ENCODE peak calls at places on chromosome 2, in nine cellular contexts. One of them, this sample, is unnamed.

GRCh38 chr2:231522418-231523180 is 7.6 kb downstream of the NMUR1 start:
- DNase-seq in kidney tubule cell: no peak
- DNase-seq in nucleus accumbens: no peak
- DNase-seq in EH: peak
- DNase-seq in cardiac fibroblast: peak
- DNase-seq in right cardiac atrium: no peak
- DNase-seq in Caki2: no peak
- DNase-seq in putamen: no peak
- DNase-seq in NCI-H1694 treated with DMSO at 0.1 percent for 48 hours: no peak
- DNase-seq in this sample: no peak

GRCh38 chr2:196238836-196239380 is 67.5 kb upstream of the STK17B start:
- DNase-seq in Caki2: no peak
- DNase-seq in kidney tubule cell: no peak
- DNase-seq in cardiac fibroblast: peak
- DNase-seq in right cardiac atrium: no peak
- DNase-seq in EH: peak
- DNase-seq in NCI-H1694 treated with DMSO at 0.1 percent for 48 hours: no peak
- DNase-seq in nucleus accumbens: no peak
- DNase-seq in putamen: no peak
- DNase-seq in this sample: no peak

GRCh38 chr2:56009758-56010534 is 86.4 kb upstream of the EFEMP1 start:
- DNase-seq in cardiac fibroblast: peak
- DNase-seq in nucleus accumbens: no peak
- DNase-seq in NCI-H1694 treated with DMSO at 0.1 percent for 48 hours: peak
- DNase-seq in putamen: peak
- DNase-seq in kidney tubule cell: peak
- DNase-seq in Caki2: peak
- DNase-seq in EH: peak
- DNase-seq in right cardiac atrium: no peak
- DNase-seq in this sample: peak

GRCh38 chr2:107338059-107338458 is 452.1 kb upstream of the ST6GAL2 start:
- DNase-seq in Caki2: no peak
- DNase-seq in kidney tubule cell: no peak
- DNase-seq in EH: no peak
- DNase-seq in putamen: no peak
- DNase-seq in nucleus accumbens: no peak
- DNase-seq in NCI-H1694 treated with DMSO at 0.1 percent for 48 hours: no peak
- DNase-seq in right cardiac atrium: peak
- DNase-seq in cardiac fibroblast: peak
- DNase-seq in this sample: no peak

GRCh38 chr2:219509780-219510511 is 4.3 kb upstream of the ASIC4 start:
- DNase-seq in right cardiac atrium: peak
- DNase-seq in putamen: no peak
- DNase-seq in EH: peak
- DNase-seq in NCI-H1694 treated with DMSO at 0.1 percent for 48 hours: peak
- DNase-seq in kidney tubule cell: peak
- DNase-seq in nucleus accumbens: peak
- DNase-seq in cardiac fibroblast: peak
- DNase-seq in Caki2: peak
- DNase-seq in this sample: no peak

GRCh38 chr2:168490015-168490874 is 34.2 kb downstream of the CERS6 start:
- DNase-seq in Caki2: no peak
- DNase-seq in kidney tubule cell: peak
- DNase-seq in cardiac fibroblast: peak
- DNase-seq in right cardiac atrium: no peak
- DNase-seq in nucleus accumbens: no peak
- DNase-seq in EH: peak
- DNase-seq in NCI-H1694 treated with DMSO at 0.1 percent for 48 hours: no peak
- DNase-seq in putamen: peak
- DNase-seq in this sample: peak

GRCh38 chr2:7725132-7725849 is 808.1 kb downstream of the RNF144A start:
- DNase-seq in NCI-H1694 treated with DMSO at 0.1 percent for 48 hours: peak
- DNase-seq in EH: peak
- DNase-seq in putamen: peak
- DNase-seq in kidney tubule cell: no peak
- DNase-seq in nucleus accumbens: no peak
- DNase-seq in cardiac fibroblast: peak
- DNase-seq in right cardiac atrium: no peak
- DNase-seq in Caki2: no peak
- DNase-seq in this sample: no peak

GRCh38 chr2:233817305-233817980 is 36.9 kb downstream of the HJURP start:
- DNase-seq in kidney tubule cell: no peak
- DNase-seq in NCI-H1694 treated with DMSO at 0.1 percent for 48 hours: no peak
- DNase-seq in nucleus accumbens: no peak
- DNase-seq in Caki2: no peak
- DNase-seq in right cardiac atrium: no peak
- DNase-seq in putamen: no peak
- DNase-seq in EH: peak
- DNase-seq in cardiac fibroblast: peak
- DNase-seq in this sample: no peak

GRCh38 chr2:25566694-25567093 is 106.7 kb downstream of the DTNB start:
- DNase-seq in Caki2: no peak
- DNase-seq in nucleus accumbens: no peak
- DNase-seq in cardiac fibroblast: peak
- DNase-seq in putamen: peak
- DNase-seq in right cardiac atrium: peak
- DNase-seq in kidney tubule cell: peak
- DNase-seq in EH: peak
- DNase-seq in NCI-H1694 treated with DMSO at 0.1 percent for 48 hours: no peak
- DNase-seq in this sample: no peak

GRCh38 chr2:133157141-133157540 is 411.1 kb downstream of the NCKAP5 start:
- DNase-seq in cardiac fibroblast: no peak
- DNase-seq in Caki2: no peak
- DNase-seq in NCI-H1694 treated with DMSO at 0.1 percent for 48 hours: no peak
- DNase-seq in EH: no peak
- DNase-seq in putamen: no peak
- DNase-seq in right cardiac atrium: no peak
- DNase-seq in kidney tubule cell: no peak
- DNase-seq in nucleus accumbens: no peak
- DNase-seq in this sample: no peak

GRCh38 chr2:75289771-75290170 is 90.5 kb upstream of the TACR1 start:
- DNase-seq in putamen: no peak
- DNase-seq in NCI-H1694 treated with DMSO at 0.1 percent for 48 hours: no peak
- DNase-seq in Caki2: no peak
- DNase-seq in cardiac fibroblast: peak
- DNase-seq in nucleus accumbens: no peak
- DNase-seq in EH: peak
- DNase-seq in kidney tubule cell: peak
- DNase-seq in right cardiac atrium: no peak
- DNase-seq in this sample: peak

GRCh38 chr2:239387811-239388210 is 13.0 kb downstream of the HDAC4 start:
- DNase-seq in EH: no peak
- DNase-seq in nucleus accumbens: no peak
- DNase-seq in NCI-H1694 treated with DMSO at 0.1 percent for 48 hours: no peak
- DNase-seq in right cardiac atrium: no peak
- DNase-seq in cardiac fibroblast: no peak
- DNase-seq in putamen: no peak
- DNase-seq in Caki2: no peak
- DNase-seq in kidney tubule cell: no peak
- DNase-seq in this sample: no peak

GRCh38 chr2:72971036-72971435 is 53.7 kb downstream of the EMX1 start:
- DNase-seq in right cardiac atrium: no peak
- DNase-seq in kidney tubule cell: no peak
- DNase-seq in Caki2: no peak
- DNase-seq in EH: no peak
- DNase-seq in NCI-H1694 treated with DMSO at 0.1 percent for 48 hours: no peak
- DNase-seq in nucleus accumbens: no peak
- DNase-seq in cardiac fibroblast: no peak
- DNase-seq in putamen: no peak
- DNase-seq in this sample: no peak

GRCh38 chr2:99420751-99421299 is 69.0 kb downstream of the REV1 start:
- DNase-seq in NCI-H1694 treated with DMSO at 0.1 percent for 48 hours: no peak
- DNase-seq in nucleus accumbens: no peak
- DNase-seq in right cardiac atrium: no peak
- DNase-seq in putamen: no peak
- DNase-seq in cardiac fibroblast: no peak
- DNase-seq in Caki2: no peak
- DNase-seq in EH: peak
- DNase-seq in kidney tubule cell: peak
- DNase-seq in this sample: no peak

GRCh38 chr2:123179526-123179925 is 845.6 kb upstream of the CNTNAP5 start:
- DNase-seq in NCI-H1694 treated with DMSO at 0.1 percent for 48 hours: no peak
- DNase-seq in EH: no peak
- DNase-seq in nucleus accumbens: no peak
- DNase-seq in kidney tubule cell: no peak
- DNase-seq in Caki2: no peak
- DNase-seq in cardiac fibroblast: peak
- DNase-seq in right cardiac atrium: no peak
- DNase-seq in putamen: no peak
- DNase-seq in this sample: no peak

GRCh38 chr2:112020561-112020960 is 34.5 kb upstream of the TMEM87B start:
- DNase-seq in Caki2: no peak
- DNase-seq in cardiac fibroblast: no peak
- DNase-seq in EH: no peak
- DNase-seq in right cardiac atrium: no peak
- DNase-seq in nucleus accumbens: no peak
- DNase-seq in NCI-H1694 treated with DMSO at 0.1 percent for 48 hours: no peak
- DNase-seq in kidney tubule cell: no peak
- DNase-seq in putamen: no peak
- DNase-seq in this sample: no peak

GRCh38 chr2:65503746-65504145 is 71.3 kb upstream of the SPRED2 start:
- DNase-seq in right cardiac atrium: no peak
- DNase-seq in kidney tubule cell: no peak
- DNase-seq in NCI-H1694 treated with DMSO at 0.1 percent for 48 hours: no peak
- DNase-seq in EH: no peak
- DNase-seq in Caki2: no peak
- DNase-seq in nucleus accumbens: peak
- DNase-seq in cardiac fibroblast: no peak
- DNase-seq in putamen: peak
- DNase-seq in this sample: no peak

GRCh38 chr2:236531991-236532390 is 37.6 kb upstream of the ACKR3 start:
- DNase-seq in kidney tubule cell: no peak
- DNase-seq in right cardiac atrium: no peak
- DNase-seq in cardiac fibroblast: no peak
- DNase-seq in nucleus accumbens: no peak
- DNase-seq in Caki2: no peak
- DNase-seq in putamen: no peak
- DNase-seq in EH: no peak
- DNase-seq in NCI-H1694 treated with DMSO at 0.1 percent for 48 hours: no peak
- DNase-seq in this sample: peak

GRCh38 chr2:220664272-220665107 is 907.6 kb downstream of the EPHA4 start:
- DNase-seq in nucleus accumbens: no peak
- DNase-seq in Caki2: no peak
- DNase-seq in right cardiac atrium: peak
- DNase-seq in EH: peak
- DNase-seq in kidney tubule cell: no peak
- DNase-seq in cardiac fibroblast: peak
- DNase-seq in NCI-H1694 treated with DMSO at 0.1 percent for 48 hours: no peak
- DNase-seq in putamen: no peak
- DNase-seq in this sample: no peak

GRCh38 chr2:56313541-56313940 is 129.8 kb downstream of the CCDC85A start:
- DNase-seq in putamen: no peak
- DNase-seq in EH: peak
- DNase-seq in NCI-H1694 treated with DMSO at 0.1 percent for 48 hours: no peak
- DNase-seq in cardiac fibroblast: no peak
- DNase-seq in kidney tubule cell: no peak
- DNase-seq in nucleus accumbens: no peak
- DNase-seq in Caki2: no peak
- DNase-seq in right cardiac atrium: no peak
- DNase-seq in this sample: no peak

GRCh38 chr2:145100301-145100700 is 580.4 kb upstream of the ZEB2 start:
- DNase-seq in kidney tubule cell: no peak
- DNase-seq in right cardiac atrium: no peak
- DNase-seq in NCI-H1694 treated with DMSO at 0.1 percent for 48 hours: no peak
- DNase-seq in EH: no peak
- DNase-seq in putamen: no peak
- DNase-seq in Caki2: no peak
- DNase-seq in nucleus accumbens: no peak
- DNase-seq in cardiac fibroblast: no peak
- DNase-seq in this sample: peak

GRCh38 chr2:38592951-38593350 is 9.8 kb downstream of the HNRNPLL start:
- DNase-seq in EH: peak
- DNase-seq in putamen: no peak
- DNase-seq in cardiac fibroblast: no peak
- DNase-seq in NCI-H1694 treated with DMSO at 0.1 percent for 48 hours: no peak
- DNase-seq in nucleus accumbens: no peak
- DNase-seq in kidney tubule cell: no peak
- DNase-seq in Caki2: no peak
- DNase-seq in right cardiac atrium: no peak
- DNase-seq in this sample: peak

GRCh38 chr2:151063271-151063670 is 198.4 kb downstream of the RBM43 start:
- DNase-seq in NCI-H1694 treated with DMSO at 0.1 percent for 48 hours: no peak
- DNase-seq in kidney tubule cell: peak
- DNase-seq in putamen: no peak
- DNase-seq in Caki2: no peak
- DNase-seq in nucleus accumbens: no peak
- DNase-seq in EH: peak
- DNase-seq in cardiac fibroblast: peak
- DNase-seq in right cardiac atrium: no peak
- DNase-seq in this sample: peak

GRCh38 chr2:197464180-197464579 is 10.8 kb downstream of the COQ10B start:
- DNase-seq in EH: peak
- DNase-seq in kidney tubule cell: no peak
- DNase-seq in Caki2: no peak
- DNase-seq in nucleus accumbens: no peak
- DNase-seq in NCI-H1694 treated with DMSO at 0.1 percent for 48 hours: no peak
- DNase-seq in cardiac fibroblast: peak
- DNase-seq in putamen: no peak
- DNase-seq in right cardiac atrium: no peak
- DNase-seq in this sample: no peak

GRCh38 chr2:47056875-47057731 is 98.0 kb downstream of the STPG4 start:
- DNase-seq in putamen: no peak
- DNase-seq in right cardiac atrium: peak
- DNase-seq in Caki2: no peak
- DNase-seq in cardiac fibroblast: peak
- DNase-seq in NCI-H1694 treated with DMSO at 0.1 percent for 48 hours: no peak
- DNase-seq in nucleus accumbens: no peak
- DNase-seq in EH: peak
- DNase-seq in kidney tubule cell: no peak
- DNase-seq in this sample: no peak

This sample was measured in mammary epithelial cell.